ENCODE peak calls at places on chromosome 22, in five cellular contexts. One of them, this sample, is unnamed. For H3K4me1, the result is how much of the 10 kb centered on the place peaks cover.

GRCh38 chr22:25979968-25980367 is 189.3 kb upstream of the SEZ6L start:
- DNase-seq in K562: no peak
- DNase-seq in lung: no peak
- DNase-seq in astrocyte: no peak
- DNase-seq in esophagus squamous epithelium: no peak
- DNase-seq in this sample: no peak

GRCh38 chr22:42300286-42301071 is 30.0 kb upstream of the TCF20 start:
- DNase-seq in K562: peak
- DNase-seq in lung: no peak
- DNase-seq in astrocyte: no peak
- DNase-seq in esophagus squamous epithelium: no peak
- DNase-seq in this sample: no peak

GRCh38 chr22:17342361-17342760 is 26.9 kb upstream of the CECR2 start:
- DNase-seq in K562: no peak
- DNase-seq in lung: no peak
- DNase-seq in astrocyte: no peak
- DNase-seq in esophagus squamous epithelium: no peak
- DNase-seq in this sample: no peak

GRCh38 chr22:37082251-37082650 is 27.3 kb downstream of the TMPRSS6 start:
- DNase-seq in K562: no peak
- DNase-seq in lung: no peak
- DNase-seq in astrocyte: no peak
- DNase-seq in esophagus squamous epithelium: no peak
- DNase-seq in this sample: no peak

GRCh38 chr22:42977574-42977973 is 37.4 kb downstream of the PACSIN2 start:
- DNase-seq in K562: no peak
- DNase-seq in lung: no peak
- DNase-seq in astrocyte: no peak
- DNase-seq in esophagus squamous epithelium: no peak
- DNase-seq in this sample: no peak

GRCh38 chr22:22111267-22111751 is 128.7 kb upstream of the TOP3B start:
- DNase-seq in K562: peak
- DNase-seq in lung: no peak
- DNase-seq in astrocyte: peak
- DNase-seq in esophagus squamous epithelium: no peak
- DNase-seq in this sample: peak

GRCh38 chr22:44839061-44839460 is 86.7 kb downstream of the ARHGAP8 start:
- DNase-seq in K562: no peak
- DNase-seq in lung: no peak
- DNase-seq in astrocyte: no peak
- DNase-seq in esophagus squamous epithelium: no peak
- DNase-seq in this sample: no peak

GRCh38 chr22:33271390-33272161 is 213.4 kb upstream of the SYN3 start:
- DNase-seq in K562: no peak
- DNase-seq in lung: no peak
- DNase-seq in astrocyte: peak
- DNase-seq in esophagus squamous epithelium: no peak
- DNase-seq in this sample: peak

GRCh38 chr22:40196628-40197027 is 18.9 kb downstream of the TNRC6B start:
- DNase-seq in K562: no peak
- DNase-seq in lung: no peak
- DNase-seq in astrocyte: peak
- DNase-seq in esophagus squamous epithelium: no peak
- DNase-seq in this sample: peak

GRCh38 chr22:37454857-37455686 is 27.8 kb upstream of the ELFN2 start:
- DNase-seq in K562: peak
- DNase-seq in lung: peak
- DNase-seq in astrocyte: peak
- DNase-seq in esophagus squamous epithelium: no peak
- DNase-seq in this sample: peak

GRCh38 chr22:30252411-30253204 is 6.0 kb upstream of the LIF start:
- DNase-seq in K562: no peak
- DNase-seq in lung: no peak
- DNase-seq in astrocyte: no peak
- DNase-seq in esophagus squamous epithelium: no peak
- DNase-seq in this sample: no peak

GRCh38 chr22:29762263-29762662 is 4.5 kb downstream of the ZMAT5 start:
- DNase-seq in K562: no peak
- DNase-seq in lung: no peak
- DNase-seq in astrocyte: no peak
- DNase-seq in esophagus squamous epithelium: no peak
- DNase-seq in this sample: no peak

GRCh38 chr22:30004689-30005088 is 75.6 kb upstream of the HORMAD2 start:
- DNase-seq in K562: no peak
- DNase-seq in lung: no peak
- DNase-seq in astrocyte: no peak
- DNase-seq in esophagus squamous epithelium: no peak
- DNase-seq in this sample: peak

GRCh38 chr22:32175751-32176644 is 16.9 kb upstream of the C22orf42 start:
- DNase-seq in K562: no peak
- DNase-seq in lung: no peak
- DNase-seq in astrocyte: no peak
- DNase-seq in esophagus squamous epithelium: no peak
- DNase-seq in this sample: no peak

GRCh38 chr22:18056802-18057474 is 20.9 kb upstream of the PEX26 start:
- DNase-seq in K562: no peak
- DNase-seq in lung: no peak
- DNase-seq in astrocyte: no peak
- DNase-seq in esophagus squamous epithelium: no peak
- DNase-seq in this sample: peak

GRCh38 chr22:26660961-26661578 is 3.7 kb downstream of the MIAT start:
- DNase-seq in K562: no peak
- DNase-seq in lung: no peak
- DNase-seq in astrocyte: no peak
- DNase-seq in esophagus squamous epithelium: no peak
- DNase-seq in this sample: no peak

GRCh38 chr22:17167486-17167885 is 8.4 kb upstream of the HDHD5 start:
- DNase-seq in K562: no peak
- DNase-seq in lung: no peak
- DNase-seq in astrocyte: no peak
- DNase-seq in esophagus squamous epithelium: no peak
- DNase-seq in this sample: no peak

GRCh38 chr22:43179151-43179910 is 7.6 kb downstream of the TTLL12 start:
- DNase-seq in K562: no peak
- DNase-seq in lung: no peak
- DNase-seq in astrocyte: no peak
- DNase-seq in esophagus squamous epithelium: no peak
- DNase-seq in this sample: no peak

GRCh38 chr22:39253427-39254070 is 8.8 kb upstream of the PDGFB start:
- DNase-seq in K562: peak
- DNase-seq in lung: no peak
- DNase-seq in astrocyte: peak
- DNase-seq in esophagus squamous epithelium: no peak
- DNase-seq in this sample: peak

GRCh38 chr22:32267011-32267410 is 11.9 kb upstream of the SLC5A4 start:
- DNase-seq in K562: no peak
- DNase-seq in lung: no peak
- DNase-seq in astrocyte: no peak
- DNase-seq in esophagus squamous epithelium: no peak
- DNase-seq in this sample: no peak

GRCh38 chr22:36238348-36239149 is 778 bp downstream of the APOL2 start:
- DNase-seq in K562: peak
- DNase-seq in lung: no peak
- DNase-seq in astrocyte: no peak
- DNase-seq in esophagus squamous epithelium: no peak
- DNase-seq in this sample: peak

GRCh38 chr22:17918840-17919239 is 105.5 kb downstream of the MICAL3 start:
- DNase-seq in K562: no peak
- DNase-seq in lung: no peak
- DNase-seq in astrocyte: peak
- DNase-seq in esophagus squamous epithelium: no peak
- DNase-seq in this sample: peak

GRCh38 chr22:44950806-44951509 is 58.8 kb downstream of the PHF21B start:
- DNase-seq in K562: no peak
- DNase-seq in lung: no peak
- DNase-seq in astrocyte: no peak
- DNase-seq in esophagus squamous epithelium: no peak
- DNase-seq in this sample: no peak

GRCh38 chr22:48481748-48482147 is 1345.9 kb downstream of the BRD1 start:
- DNase-seq in K562: no peak
- DNase-seq in lung: no peak
- DNase-seq in astrocyte: no peak
- DNase-seq in esophagus squamous epithelium: no peak
- DNase-seq in this sample: no peak

GRCh38 chr22:20957691-20958440 is 9.2 kb upstream of the AIFM3 start:
- DNase-seq in K562: no peak
- DNase-seq in lung: peak
- DNase-seq in astrocyte: no peak
- DNase-seq in esophagus squamous epithelium: no peak
- DNase-seq in this sample: peak
- H3K4me3 ChIP-seq in K562: no peak
- H3K4me3 ChIP-seq in lung: peak
- H3K4me3 ChIP-seq in astrocyte: peak
- H3K4me3 ChIP-seq in esophagus squamous epithelium: peak
- H3K4me3 ChIP-seq in this sample: peak

GRCh38 chr22:20531154-20531403 is 23.7 kb downstream of the MED15 start:
- DNase-seq in K562: no peak
- DNase-seq in lung: no peak
- DNase-seq in astrocyte: no peak
- DNase-seq in esophagus squamous epithelium: no peak
- DNase-seq in this sample: no peak

GRCh38 chr22:20531404-20532181 is 24.2 kb downstream of the MED15 start:
- DNase-seq in K562: no peak
- DNase-seq in lung: peak
- DNase-seq in astrocyte: peak
- DNase-seq in esophagus squamous epithelium: no peak
- DNase-seq in this sample: peak

GRCh38 chr22:20532256-20532993 is 25.0 kb downstream of the MED15 start:
- DNase-seq in K562: no peak
- DNase-seq in lung: no peak
- DNase-seq in astrocyte: no peak
- DNase-seq in esophagus squamous epithelium: no peak
- DNase-seq in this sample: peak

GRCh38 chr22:20528405-20528978 is 21.1 kb downstream of the MED15 start:
- DNase-seq in K562: no peak
- DNase-seq in lung: no peak
- DNase-seq in astrocyte: no peak
- DNase-seq in esophagus squamous epithelium: no peak
- DNase-seq in this sample: no peak

DNA sequence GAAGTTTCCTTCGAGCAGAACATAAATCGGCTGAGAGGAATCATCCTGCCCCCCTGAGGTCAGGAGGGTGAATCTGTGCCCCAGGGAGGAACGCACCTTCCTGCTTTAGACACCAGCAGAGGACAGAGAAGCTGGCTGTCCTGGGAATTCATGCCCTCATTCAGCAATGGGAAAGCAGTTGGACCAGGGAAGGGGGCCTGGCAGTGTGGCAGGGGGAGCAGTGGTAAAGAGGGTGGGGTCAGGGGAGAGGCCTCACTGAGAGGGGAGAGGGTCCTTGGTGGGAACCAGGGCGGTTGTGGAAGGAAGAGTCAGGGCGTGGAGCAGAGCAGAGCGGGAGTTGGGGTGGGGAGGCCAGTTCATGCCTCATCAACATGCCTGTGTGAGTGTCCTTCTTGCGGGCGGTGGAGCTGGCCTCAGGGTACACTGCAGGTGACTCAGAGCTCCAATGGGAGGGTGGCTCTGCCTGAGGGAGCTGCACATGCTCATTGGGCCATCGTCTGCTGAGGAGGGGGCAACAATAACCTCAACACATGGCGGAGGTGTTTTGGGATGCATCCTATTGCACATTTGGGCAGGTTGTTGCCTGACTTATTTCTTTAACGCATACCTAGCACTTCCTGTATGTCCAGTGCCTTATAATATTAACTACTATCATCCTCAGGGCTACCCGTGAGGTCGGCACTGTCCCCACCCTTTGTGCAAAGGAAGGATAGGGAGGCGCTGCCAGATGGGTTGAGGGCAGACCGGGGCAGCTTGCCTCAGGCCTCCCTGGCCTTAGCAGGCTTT is 23.2 kb downstream of the MED15 start:
- DNase-seq in K562: no peak
- DNase-seq in lung: no peak
- DNase-seq in astrocyte: peak
- DNase-seq in esophagus squamous epithelium: no peak
- DNase-seq in this sample: peak
- H3K4me1 ChIP-seq in K562: half or more
- H3K4me1 ChIP-seq in lung: under half
- H3K4me1 ChIP-seq in astrocyte: half or more
- H3K4me1 ChIP-seq in esophagus squamous epithelium: half or more
- H3K4me1 ChIP-seq in this sample: half or more

DNA sequence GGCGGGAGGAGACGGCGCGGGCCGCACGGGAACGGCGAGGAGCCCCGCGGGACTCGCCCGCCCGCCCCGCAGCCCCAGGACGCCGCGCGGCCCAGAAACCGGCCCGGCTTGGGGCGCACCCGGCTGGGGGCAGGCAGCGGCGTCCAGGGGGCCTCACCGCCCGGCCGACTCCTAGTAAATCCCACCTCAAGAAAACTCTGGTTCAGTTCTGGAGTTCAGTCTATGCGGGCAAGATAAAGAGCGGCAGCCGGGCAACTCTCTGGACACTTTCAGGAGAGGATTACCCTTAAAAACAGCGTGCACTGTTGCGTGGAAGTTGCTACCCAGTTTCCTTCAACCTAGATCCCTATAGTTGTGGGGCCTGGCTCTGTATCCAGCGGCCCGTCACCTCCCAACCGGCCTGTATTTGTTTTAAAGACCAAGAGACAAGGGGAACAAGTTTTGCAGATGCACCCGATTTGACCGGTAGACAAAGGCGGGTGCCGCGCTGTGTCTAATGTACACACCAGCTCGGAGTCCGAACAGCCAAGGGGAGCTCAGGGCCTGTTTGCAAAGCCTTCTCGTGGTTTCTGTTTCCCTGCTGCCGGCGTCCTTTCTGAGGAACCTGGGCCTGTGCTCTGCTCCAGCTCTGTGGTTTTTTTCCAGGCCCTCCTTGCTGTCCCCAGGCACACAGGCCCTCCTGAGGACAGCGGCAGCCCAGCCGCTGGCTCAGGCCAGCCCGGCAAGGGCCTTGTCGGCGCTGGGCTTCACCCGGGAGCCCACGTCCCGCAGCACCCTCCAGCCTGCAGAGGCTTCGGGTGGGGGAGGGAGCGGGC is 1.1 kb downstream of the TBX1 start:
- DNase-seq in K562: peak
- DNase-seq in lung: no peak
- DNase-seq in astrocyte: no peak
- DNase-seq in esophagus squamous epithelium: no peak
- DNase-seq in this sample: peak
- H3K4me3 ChIP-seq in K562: peak
- H3K4me3 ChIP-seq in lung: no peak
- H3K4me3 ChIP-seq in astrocyte: no peak
- H3K4me3 ChIP-seq in esophagus squamous epithelium: no peak
- H3K4me3 ChIP-seq in this sample: peak

DNA sequence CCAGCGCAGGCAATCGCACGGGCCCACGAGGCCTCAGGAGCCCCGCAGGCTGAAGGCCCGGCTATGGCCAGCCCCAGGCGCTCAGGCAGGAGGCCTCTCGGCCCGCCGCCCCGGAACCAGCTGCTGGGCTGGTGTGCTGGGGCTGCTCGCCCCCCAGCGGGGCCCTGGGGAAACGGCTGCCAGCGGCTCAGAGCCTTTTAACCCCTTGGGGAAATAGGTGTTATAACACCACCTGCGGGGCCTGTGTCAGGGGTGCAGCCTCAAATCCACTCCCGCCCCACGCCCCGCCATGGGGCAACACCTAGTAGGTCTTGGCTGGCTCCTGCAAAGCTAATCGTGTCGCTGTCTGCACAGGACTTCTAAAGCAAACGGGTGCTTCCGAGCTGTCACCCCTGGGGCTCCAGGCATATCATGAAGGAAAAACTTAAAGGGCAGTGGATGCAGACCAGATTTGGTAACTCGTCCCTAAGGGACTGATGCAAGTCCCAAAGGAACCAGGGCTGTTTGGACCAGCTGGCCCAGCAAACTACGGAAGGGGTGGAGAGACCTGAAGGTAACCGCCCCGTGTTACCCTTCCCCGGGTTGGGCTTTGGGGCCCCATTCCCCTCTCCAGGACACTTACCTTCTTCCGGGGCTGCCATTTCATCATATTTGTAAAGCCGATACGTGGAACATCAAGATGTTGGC is 237.2 kb downstream of the TTC28 start:
- DNase-seq in K562: peak
- DNase-seq in lung: peak
- DNase-seq in astrocyte: peak
- DNase-seq in esophagus squamous epithelium: no peak
- DNase-seq in this sample: peak
- H3K4me1 ChIP-seq in K562: under half
- H3K4me1 ChIP-seq in lung: under half
- H3K4me1 ChIP-seq in astrocyte: under half
- H3K4me1 ChIP-seq in esophagus squamous epithelium: half or more
- H3K4me1 ChIP-seq in this sample: under half

This sample was measured in GM23248.